ENCODE peak calls at places on chromosome 19, in ten cellular contexts. One of them, this sample, is unnamed.

GRCh38 chr19:4206818-4207484 is 22.4 kb upstream of the EBI3 start:
- DNase-seq in MM.1S: peak
- DNase-seq in heart left ventricle: no peak
- DNase-seq in body of pancreas: no peak
- DNase-seq in GM23338: peak
- DNase-seq in transverse colon: no peak
- DNase-seq in OCI-LY7: peak
- DNase-seq in left ventricle myocardium inferior: no peak
- DNase-seq in progenitor cell of endocrine pancreas: no peak
- DNase-seq in upper lobe of right lung: no peak
- DNase-seq in this sample: no peak

GRCh38 chr19:47729799-47730520 is 15.4 kb upstream of the NOP53 start:
- DNase-seq in transverse colon: peak
- DNase-seq in progenitor cell of endocrine pancreas: peak
- DNase-seq in MM.1S: no peak
- DNase-seq in body of pancreas: peak
- DNase-seq in heart left ventricle: peak
- DNase-seq in OCI-LY7: no peak
- DNase-seq in left ventricle myocardium inferior: peak
- DNase-seq in upper lobe of right lung: peak
- DNase-seq in GM23338: peak
- DNase-seq in this sample: peak

GRCh38 chr19:39413269-39413902 is 917 bp downstream of the PLEKHG2 start:
- DNase-seq in MM.1S: no peak
- DNase-seq in heart left ventricle: peak
- DNase-seq in GM23338: peak
- DNase-seq in OCI-LY7: peak
- DNase-seq in upper lobe of right lung: peak
- DNase-seq in progenitor cell of endocrine pancreas: peak
- DNase-seq in left ventricle myocardium inferior: peak
- DNase-seq in transverse colon: peak
- DNase-seq in body of pancreas: no peak
- DNase-seq in this sample: peak

GRCh38 chr19:40407714-40408600 is 5.2 kb downstream of the PRX start:
- DNase-seq in left ventricle myocardium inferior: no peak
- DNase-seq in upper lobe of right lung: no peak
- DNase-seq in heart left ventricle: no peak
- DNase-seq in MM.1S: no peak
- DNase-seq in transverse colon: no peak
- DNase-seq in OCI-LY7: peak
- DNase-seq in GM23338: no peak
- DNase-seq in body of pancreas: no peak
- DNase-seq in progenitor cell of endocrine pancreas: no peak
- DNase-seq in this sample: no peak

GRCh38 chr19:14672043-14672872 is 2.4 kb downstream of the ADGRE3 start:
- DNase-seq in MM.1S: no peak
- DNase-seq in body of pancreas: no peak
- DNase-seq in GM23338: no peak
- DNase-seq in OCI-LY7: peak
- DNase-seq in left ventricle myocardium inferior: no peak
- DNase-seq in progenitor cell of endocrine pancreas: no peak
- DNase-seq in heart left ventricle: no peak
- DNase-seq in upper lobe of right lung: no peak
- DNase-seq in transverse colon: no peak
- DNase-seq in this sample: no peak

GRCh38 chr19:44820648-44821609 is 12.0 kb downstream of the BCAM start:
- DNase-seq in transverse colon: no peak
- DNase-seq in heart left ventricle: peak
- DNase-seq in OCI-LY7: no peak
- DNase-seq in progenitor cell of endocrine pancreas: no peak
- DNase-seq in upper lobe of right lung: no peak
- DNase-seq in left ventricle myocardium inferior: peak
- DNase-seq in body of pancreas: no peak
- DNase-seq in MM.1S: no peak
- DNase-seq in GM23338: no peak
- DNase-seq in this sample: no peak

GRCh38 chr19:15466851-15467733 is 2.7 kb upstream of the RASAL3 start:
- DNase-seq in upper lobe of right lung: no peak
- DNase-seq in MM.1S: peak
- DNase-seq in heart left ventricle: no peak
- DNase-seq in body of pancreas: no peak
- DNase-seq in GM23338: no peak
- DNase-seq in progenitor cell of endocrine pancreas: no peak
- DNase-seq in transverse colon: peak
- DNase-seq in OCI-LY7: peak
- DNase-seq in left ventricle myocardium inferior: no peak
- DNase-seq in this sample: peak

GRCh38 chr19:11450570-11451326 is 15.3 kb downstream of the PRKCSH start:
- DNase-seq in progenitor cell of endocrine pancreas: no peak
- DNase-seq in GM23338: no peak
- DNase-seq in heart left ventricle: no peak
- DNase-seq in OCI-LY7: no peak
- DNase-seq in transverse colon: no peak
- DNase-seq in body of pancreas: no peak
- DNase-seq in MM.1S: no peak
- DNase-seq in upper lobe of right lung: no peak
- DNase-seq in left ventricle myocardium inferior: no peak
- DNase-seq in this sample: no peak

GRCh38 chr19:37506387-37507166 is at the start of gene ZNF793:
- DNase-seq in body of pancreas: peak
- DNase-seq in transverse colon: peak
- DNase-seq in upper lobe of right lung: peak
- DNase-seq in MM.1S: no peak
- DNase-seq in OCI-LY7: peak
- DNase-seq in left ventricle myocardium inferior: peak
- DNase-seq in GM23338: peak
- DNase-seq in heart left ventricle: peak
- DNase-seq in progenitor cell of endocrine pancreas: peak
- DNase-seq in this sample: peak

GRCh38 chr19:47512183-47512947 is 2.5 kb downstream of the NAPA start:
- DNase-seq in MM.1S: no peak
- DNase-seq in heart left ventricle: no peak
- DNase-seq in progenitor cell of endocrine pancreas: no peak
- DNase-seq in transverse colon: peak
- DNase-seq in GM23338: no peak
- DNase-seq in upper lobe of right lung: no peak
- DNase-seq in OCI-LY7: no peak
- DNase-seq in body of pancreas: peak
- DNase-seq in left ventricle myocardium inferior: no peak
- DNase-seq in this sample: no peak

GRCh38 chr19:53828531-53828930 is 4.4 kb upstream of the NLRP12 start:
- DNase-seq in GM23338: no peak
- DNase-seq in heart left ventricle: no peak
- DNase-seq in OCI-LY7: no peak
- DNase-seq in MM.1S: no peak
- DNase-seq in left ventricle myocardium inferior: no peak
- DNase-seq in transverse colon: no peak
- DNase-seq in progenitor cell of endocrine pancreas: no peak
- DNase-seq in body of pancreas: no peak
- DNase-seq in upper lobe of right lung: no peak
- DNase-seq in this sample: no peak
- TF ChIP-seq CTCF in GM23338: no peak
- TF ChIP-seq CTCF in heart left ventricle: no peak
- TF ChIP-seq CTCF in OCI-LY7: no peak
- TF ChIP-seq CTCF in MM.1S: no peak
- TF ChIP-seq CTCF in left ventricle myocardium inferior: no peak
- TF ChIP-seq CTCF in transverse colon: no peak
- TF ChIP-seq CTCF in progenitor cell of endocrine pancreas: no peak
- TF ChIP-seq CTCF in body of pancreas: no peak
- TF ChIP-seq CTCF in upper lobe of right lung: no peak
- TF ChIP-seq CTCF in this sample: no peak

GRCh38 chr19:50478901-50479715 is 2.5 kb upstream of the GARIN5A start:
- DNase-seq in transverse colon: no peak
- DNase-seq in heart left ventricle: peak
- DNase-seq in body of pancreas: no peak
- DNase-seq in MM.1S: no peak
- DNase-seq in left ventricle myocardium inferior: no peak
- DNase-seq in OCI-LY7: peak
- DNase-seq in progenitor cell of endocrine pancreas: no peak
- DNase-seq in upper lobe of right lung: peak
- DNase-seq in GM23338: peak
- DNase-seq in this sample: peak
- TF ChIP-seq CTCF in transverse colon: peak
- TF ChIP-seq CTCF in heart left ventricle: peak
- TF ChIP-seq CTCF in body of pancreas: no peak
- TF ChIP-seq CTCF in MM.1S: peak
- TF ChIP-seq CTCF in left ventricle myocardium inferior: peak
- TF ChIP-seq CTCF in OCI-LY7: peak
- TF ChIP-seq CTCF in progenitor cell of endocrine pancreas: peak
- TF ChIP-seq CTCF in upper lobe of right lung: peak
- TF ChIP-seq CTCF in GM23338: peak
- TF ChIP-seq CTCF in this sample: no peak

GRCh38 chr19:41595890-41596280 is 19.9 kb downstream of the CEACAM21 start:
- DNase-seq in left ventricle myocardium inferior: no peak
- DNase-seq in MM.1S: no peak
- DNase-seq in upper lobe of right lung: no peak
- DNase-seq in body of pancreas: no peak
- DNase-seq in transverse colon: no peak
- DNase-seq in heart left ventricle: no peak
- DNase-seq in GM23338: no peak
- DNase-seq in progenitor cell of endocrine pancreas: no peak
- DNase-seq in OCI-LY7: no peak
- DNase-seq in this sample: no peak

GRCh38 chr19:41599175-41599966 is 23.4 kb downstream of the CEACAM21 start:
- DNase-seq in left ventricle myocardium inferior: no peak
- DNase-seq in transverse colon: no peak
- DNase-seq in MM.1S: no peak
- DNase-seq in GM23338: peak
- DNase-seq in heart left ventricle: no peak
- DNase-seq in upper lobe of right lung: no peak
- DNase-seq in progenitor cell of endocrine pancreas: no peak
- DNase-seq in body of pancreas: no peak
- DNase-seq in OCI-LY7: no peak
- DNase-seq in this sample: no peak

GRCh38 chr19:41591951-41592562 is 16.1 kb downstream of the CEACAM21 start:
- DNase-seq in GM23338: peak
- DNase-seq in MM.1S: no peak
- DNase-seq in transverse colon: no peak
- DNase-seq in heart left ventricle: no peak
- DNase-seq in upper lobe of right lung: no peak
- DNase-seq in body of pancreas: no peak
- DNase-seq in OCI-LY7: no peak
- DNase-seq in left ventricle myocardium inferior: no peak
- DNase-seq in progenitor cell of endocrine pancreas: no peak
- DNase-seq in this sample: no peak

GRCh38 chr19:41597600-41598041 is 21.7 kb downstream of the CEACAM21 start:
- DNase-seq in upper lobe of right lung: no peak
- DNase-seq in transverse colon: peak
- DNase-seq in progenitor cell of endocrine pancreas: peak
- DNase-seq in body of pancreas: peak
- DNase-seq in left ventricle myocardium inferior: peak
- DNase-seq in heart left ventricle: no peak
- DNase-seq in OCI-LY7: peak
- DNase-seq in GM23338: peak
- DNase-seq in MM.1S: peak
- DNase-seq in this sample: peak

GRCh38 chr19:41595258-41595889 is 19.4 kb downstream of the CEACAM21 start:
- DNase-seq in left ventricle myocardium inferior: peak
- DNase-seq in MM.1S: peak
- DNase-seq in GM23338: peak
- DNase-seq in transverse colon: peak
- DNase-seq in progenitor cell of endocrine pancreas: no peak
- DNase-seq in OCI-LY7: peak
- DNase-seq in upper lobe of right lung: no peak
- DNase-seq in heart left ventricle: no peak
- DNase-seq in body of pancreas: peak
- DNase-seq in this sample: peak
- TF ChIP-seq CTCF in left ventricle myocardium inferior: peak
- TF ChIP-seq CTCF in MM.1S: peak
- TF ChIP-seq CTCF in GM23338: peak
- TF ChIP-seq CTCF in transverse colon: peak
- TF ChIP-seq CTCF in progenitor cell of endocrine pancreas: peak
- TF ChIP-seq CTCF in OCI-LY7: peak
- TF ChIP-seq CTCF in upper lobe of right lung: peak
- TF ChIP-seq CTCF in heart left ventricle: peak
- TF ChIP-seq CTCF in body of pancreas: peak
- TF ChIP-seq CTCF in this sample: peak

GRCh38 chr19:6204866-6205723 is 69.6 kb downstream of the ACSBG2 start:
- DNase-seq in left ventricle myocardium inferior: no peak
- DNase-seq in OCI-LY7: no peak
- DNase-seq in GM23338: no peak
- DNase-seq in upper lobe of right lung: peak
- DNase-seq in transverse colon: no peak
- DNase-seq in MM.1S: no peak
- DNase-seq in body of pancreas: no peak
- DNase-seq in heart left ventricle: no peak
- DNase-seq in progenitor cell of endocrine pancreas: no peak
- DNase-seq in this sample: no peak

GRCh38 chr19:6196361-6196760 is 60.9 kb downstream of the ACSBG2 start:
- DNase-seq in transverse colon: no peak
- DNase-seq in GM23338: no peak
- DNase-seq in progenitor cell of endocrine pancreas: no peak
- DNase-seq in OCI-LY7: no peak
- DNase-seq in body of pancreas: no peak
- DNase-seq in upper lobe of right lung: no peak
- DNase-seq in heart left ventricle: no peak
- DNase-seq in left ventricle myocardium inferior: no peak
- DNase-seq in MM.1S: no peak
- DNase-seq in this sample: no peak

GRCh38 chr19:6198896-6199239 is 63.4 kb downstream of the ACSBG2 start:
- DNase-seq in body of pancreas: no peak
- DNase-seq in progenitor cell of endocrine pancreas: no peak
- DNase-seq in OCI-LY7: peak
- DNase-seq in MM.1S: no peak
- DNase-seq in transverse colon: no peak
- DNase-seq in left ventricle myocardium inferior: no peak
- DNase-seq in GM23338: no peak
- DNase-seq in upper lobe of right lung: no peak
- DNase-seq in heart left ventricle: no peak
- DNase-seq in this sample: no peak

GRCh38 chr19:6204212-6204611 is 68.7 kb downstream of the ACSBG2 start:
- DNase-seq in MM.1S: no peak
- DNase-seq in left ventricle myocardium inferior: no peak
- DNase-seq in upper lobe of right lung: no peak
- DNase-seq in progenitor cell of endocrine pancreas: no peak
- DNase-seq in body of pancreas: no peak
- DNase-seq in transverse colon: no peak
- DNase-seq in OCI-LY7: no peak
- DNase-seq in GM23338: no peak
- DNase-seq in heart left ventricle: no peak
- DNase-seq in this sample: no peak

GRCh38 chr19:6199240-6199983 is 63.9 kb downstream of the ACSBG2 start:
- DNase-seq in body of pancreas: peak
- DNase-seq in GM23338: peak
- DNase-seq in transverse colon: peak
- DNase-seq in left ventricle myocardium inferior: peak
- DNase-seq in upper lobe of right lung: peak
- DNase-seq in OCI-LY7: peak
- DNase-seq in MM.1S: peak
- DNase-seq in heart left ventricle: peak
- DNase-seq in progenitor cell of endocrine pancreas: peak
- DNase-seq in this sample: peak
- TF ChIP-seq CTCF in body of pancreas: peak
- TF ChIP-seq CTCF in GM23338: no peak
- TF ChIP-seq CTCF in transverse colon: peak
- TF ChIP-seq CTCF in left ventricle myocardium inferior: peak
- TF ChIP-seq CTCF in upper lobe of right lung: peak
- TF ChIP-seq CTCF in OCI-LY7: no peak
- TF ChIP-seq CTCF in MM.1S: peak
- TF ChIP-seq CTCF in heart left ventricle: peak
- TF ChIP-seq CTCF in progenitor cell of endocrine pancreas: peak
- TF ChIP-seq CTCF in this sample: peak

GRCh38 chr19:2579678-2580280 is 103.9 kb downstream of the GADD45B start:
- DNase-seq in progenitor cell of endocrine pancreas: no peak
- DNase-seq in heart left ventricle: no peak
- DNase-seq in upper lobe of right lung: peak
- DNase-seq in OCI-LY7: no peak
- DNase-seq in MM.1S: no peak
- DNase-seq in transverse colon: no peak
- DNase-seq in body of pancreas: no peak
- DNase-seq in GM23338: no peak
- DNase-seq in left ventricle myocardium inferior: no peak
- DNase-seq in this sample: no peak
- TF ChIP-seq CTCF in progenitor cell of endocrine pancreas: peak
- TF ChIP-seq CTCF in heart left ventricle: no peak
- TF ChIP-seq CTCF in upper lobe of right lung: peak
- TF ChIP-seq CTCF in OCI-LY7: peak
- TF ChIP-seq CTCF in MM.1S: no peak
- TF ChIP-seq CTCF in transverse colon: peak
- TF ChIP-seq CTCF in body of pancreas: no peak
- TF ChIP-seq CTCF in GM23338: no peak
- TF ChIP-seq CTCF in left ventricle myocardium inferior: peak
- TF ChIP-seq CTCF in this sample: peak